ENCODE peak calls at places on chromosomes 2 and 18, in four cellular contexts. K is K562, M is GM12878, Y is H1. Q is an unnamed sample.

GRCh38 chr2:232633413-232634318 is at the start of gene EFHD1:
- DNase-seq in M (no peak), Y (no peak), K (peak), Q (no peak)

GRCh38 chr2:144517825-144518699 is 1.9 kb downstream of the ZEB2 start:
- DNase-seq in M (no peak), Y (no peak), K (no peak), Q (no peak)

GRCh38 chr2:223442874-223443273 is 159.3 kb downstream of the SCG2 start:
- DNase-seq in M (no peak), Y (no peak), K (no peak), Q (no peak)

GRCh38 chr2:133674433-133675331 is 106.4 kb upstream of the NCKAP5 start:
- DNase-seq in M (no peak), Y (no peak), K (no peak), Q (peak)

GRCh38 chr2:20113986-20114938 is 62.8 kb upstream of the LAPTM4A start:
- DNase-seq in K (no peak), M (no peak), Y (no peak), Q (no peak)

GRCh38 chr2:143730155-143730949 is 601.1 kb downstream of the ARHGAP15 start:
- DNase-seq in M (peak), K (no peak), Y (no peak), Q (no peak)

GRCh38 chr2:128379021-128380005 is 60.6 kb upstream of the HS6ST1 start:
- DNase-seq in K (no peak), Y (no peak), M (no peak), Q (peak)

GRCh38 chr2:100185105-100185504 is 42.7 kb upstream of the AFF3 start:
- DNase-seq in Y (no peak), K (no peak), M (no peak), Q (no peak)

GRCh38 chr18:58929206-58929605 is 64.5 kb downstream of the ZNF532 start:
- DNase-seq in Y (no peak), M (no peak), K (no peak), Q (no peak)

GRCh38 chr2:98771771-98772521 is 41.0 kb upstream of the MGAT4A start:
- DNase-seq in K (no peak), Y (no peak), M (no peak), Q (no peak)

GRCh38 chr2:77268626-77269025 is 253.6 kb downstream of the LRRTM4 start:
- DNase-seq in K (no peak), M (no peak), Y (no peak), Q (no peak)

GRCh38 chr2:220147186-220147585 is 519.8 kb downstream of the SLC4A3 start:
- DNase-seq in M (no peak), Y (no peak), K (no peak), Q (no peak)

GRCh38 chr2:117933884-117934354 is 80.0 kb downstream of the CCDC93 start:
- DNase-seq in M (no peak), Y (no peak), K (no peak), Q (peak)
- TF ChIP-seq CBX5 in M (no peak), Y (no peak), K (no peak), Q (no peak)

DNA sequence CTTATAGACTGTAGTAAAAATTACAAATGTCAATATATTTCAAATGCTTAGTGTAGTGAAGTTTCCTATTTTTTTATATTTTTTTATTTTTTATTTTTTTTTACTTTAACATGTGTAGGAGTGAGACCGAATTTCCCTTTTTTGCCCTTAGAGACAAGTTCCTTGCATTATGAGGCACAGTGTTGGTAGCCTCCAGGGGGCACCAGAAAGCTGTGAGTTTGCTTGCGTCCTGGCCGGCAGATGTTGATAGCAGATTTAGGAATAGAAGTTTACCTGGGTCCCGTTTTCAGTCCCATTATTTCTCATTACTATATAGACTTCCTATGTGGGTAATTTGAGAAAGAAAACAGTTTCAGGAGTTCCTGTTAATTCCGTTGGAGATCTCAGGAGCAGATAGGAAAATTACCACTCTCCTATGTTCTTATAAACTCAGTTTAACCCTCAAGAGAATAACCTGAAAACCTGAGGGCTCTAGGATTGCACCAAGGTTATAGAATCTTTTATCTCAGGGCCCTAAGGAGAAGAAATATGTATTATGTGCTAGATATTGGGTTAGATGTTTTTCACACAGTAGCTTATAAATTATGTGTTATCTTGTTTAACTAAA is 157.5 kb upstream of the SESTD1 start:
- DNase-seq in K (peak), M (no peak), Y (peak), Q (peak)
- TF ChIP-seq CBX5 in K (no peak), M (no peak), Y (no peak), Q (no peak)

GRCh38 chr2:37283207-37283606 is 41.4 kb downstream of the PRKD3 start:
- DNase-seq in Y (no peak), K (no peak), M (no peak), Q (no peak)
- TF ChIP-seq CBX5 in Y (no peak), K (no peak), M (no peak), Q (no peak)

GRCh38 chr18:24868760-24869237 is 408.4 kb downstream of the HRH4 start:
- DNase-seq in Y (no peak), K (no peak), M (no peak), Q (no peak)
- TF ChIP-seq CBX5 in Y (no peak), K (no peak), M (no peak), Q (no peak)

GRCh38 chr2:163341426-163341825 is 394.4 kb downstream of the FIGN start:
- DNase-seq in M (no peak), Y (no peak), K (no peak), Q (no peak)
- TF ChIP-seq CBX5 in M (no peak), Y (no peak), K (no peak), Q (no peak)

GRCh38 chr2:179104736-179105135 is 54.8 kb upstream of the CCDC141 start:
- DNase-seq in M (no peak), Y (no peak), K (no peak), Q (no peak)

GRCh38 chr2:179106342-179107178 is 56.6 kb upstream of the CCDC141 start:
- DNase-seq in M (peak), K (no peak), Y (no peak), Q (peak)

GRCh38 chr2:179107179-179107541 is 57.2 kb upstream of the CCDC141 start:
- DNase-seq in M (no peak), K (no peak), Y (no peak), Q (no peak)

DNA sequence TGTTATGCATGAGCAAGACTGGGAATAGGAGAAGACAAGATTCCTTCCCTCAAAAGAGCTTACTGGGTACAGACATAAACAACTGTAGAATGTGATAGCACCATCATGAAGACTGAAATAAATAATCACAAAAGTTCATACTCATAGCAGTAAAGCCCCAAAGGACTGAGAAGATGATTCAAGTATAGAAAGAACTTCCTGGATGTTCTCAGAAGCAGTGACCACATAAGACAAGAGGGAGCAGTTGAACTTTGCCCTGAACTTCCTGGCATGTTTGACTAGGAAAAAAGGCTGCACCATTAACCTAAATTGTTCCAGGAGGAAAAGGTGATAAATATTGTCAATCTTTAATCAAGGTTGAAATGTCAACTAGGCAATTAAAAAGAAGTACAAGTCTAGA is 57.8 kb upstream of the CCDC141 start:
- DNase-seq in M (no peak), K (no peak), Y (no peak), Q (peak)
- TF ChIP-seq CBX5 in M (no peak), K (no peak), Y (no peak), Q (no peak)

DNA sequence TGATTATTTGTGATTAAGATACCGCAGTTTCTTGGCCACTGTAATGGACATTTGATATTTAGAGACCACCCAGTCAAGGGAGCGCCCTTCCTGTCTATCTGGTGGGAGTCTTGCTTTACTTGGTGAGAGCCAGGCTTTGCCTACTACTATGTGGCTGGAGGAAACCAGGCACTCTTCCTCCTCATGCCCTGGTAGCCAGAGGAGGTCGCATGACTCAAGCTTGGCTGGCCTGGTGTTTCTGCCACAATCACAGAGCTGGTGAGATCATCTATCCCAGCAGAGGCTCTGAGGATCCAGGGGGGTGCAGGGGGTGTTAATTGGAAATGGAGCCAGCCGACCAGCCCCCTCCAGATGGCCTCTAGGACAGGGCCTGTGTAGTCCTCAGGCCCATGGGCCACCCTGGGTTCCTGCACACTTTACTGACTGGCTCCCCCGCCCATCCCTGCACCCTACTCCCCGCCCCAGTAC is 46.8 kb upstream of the BIN1 start:
- DNase-seq in K (no peak), Y (no peak), M (no peak), Q (no peak)
- TF ChIP-seq CBX5 in K (no peak), Y (no peak), M (no peak), Q (no peak)

GRCh38 chr2:162060522-162060921 is 13.5 kb downstream of the DPP4 start:
- DNase-seq in Y (no peak), K (no peak), M (no peak), Q (no peak)

GRCh38 chr2:162061021-162061420 is 13.0 kb downstream of the DPP4 start:
- DNase-seq in K (no peak), Y (no peak), M (no peak), Q (no peak)

GRCh38 chr2:162056796-162057399 is 17.1 kb downstream of the DPP4 start:
- DNase-seq in K (no peak), Y (no peak), M (no peak), Q (no peak)

GRCh38 chr2:162057426-162057825 is 16.6 kb downstream of the DPP4 start:
- DNase-seq in Y (no peak), M (no peak), K (no peak), Q (no peak)

DNA sequence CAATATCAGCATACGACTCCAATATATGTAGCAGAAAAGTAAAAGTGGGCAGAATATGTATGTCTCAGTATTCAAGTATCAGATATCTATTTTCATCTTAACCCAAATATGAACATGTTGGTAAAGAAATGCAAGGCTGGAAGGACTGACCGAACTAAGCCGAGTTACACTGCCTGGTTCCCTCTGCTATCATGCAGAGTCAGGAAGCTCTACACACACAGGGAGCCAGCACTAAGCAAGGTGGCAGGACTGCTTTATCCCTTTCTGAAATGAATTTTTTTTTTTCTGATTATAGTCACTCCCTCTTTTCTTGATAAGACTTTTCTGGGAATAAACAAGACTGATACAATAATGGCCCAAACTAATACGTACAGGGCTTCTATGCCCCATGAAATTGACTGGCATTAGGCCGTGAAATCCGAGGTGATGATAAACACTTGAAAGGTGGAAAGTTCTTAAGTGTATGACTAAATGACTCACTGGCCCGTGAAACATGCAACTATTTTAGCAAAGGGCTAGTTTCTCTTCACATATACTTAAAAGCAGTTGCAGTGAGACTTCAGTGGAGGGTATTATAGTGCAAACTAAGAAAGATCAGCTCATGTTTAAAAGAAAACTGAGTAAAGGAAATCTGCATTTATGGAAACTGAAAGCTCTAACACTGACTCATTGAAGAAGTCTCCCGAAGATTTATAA is 14.9 kb downstream of the DPP4 start:
- DNase-seq in K (no peak), M (peak), Y (no peak), Q (no peak)
- TF ChIP-seq CBX5 in K (no peak), M (peak), Y (no peak), Q (no peak)

Q was measured in HepG2.